ENCODE peak calls at places on chromosomes 11 and 22, in five cellular contexts. V is GM12865, D is IMR-90, O is Panc1, U is thoracic aorta. X is an unnamed sample.

GRCh38 chr11:30729187-30729713 is 143.1 kb upstream of the MPPED2 start:
- DNase-seq in V (no peak), D (no peak), O (no peak), U (no peak), X (no peak)

GRCh38 chr22:35037089-35037488 is 28.9 kb upstream of the ISX start:
- DNase-seq in V (peak), D (no peak), O (no peak), U (no peak), X (no peak)

GRCh38 chr11:121557348-121557747 is 104.6 kb upstream of the SORL1-AS1 start:
- DNase-seq in V (peak), D (peak), O (no peak), U (no peak), X (no peak)

GRCh38 chr11:86888164-86888977 is 66.8 kb downstream of the FZD4 start:
- DNase-seq in V (no peak), D (peak), O (no peak), U (no peak), X (peak)

GRCh38 chr11:34245043-34245442 is 112.8 kb downstream of the ABTB2 start:
- DNase-seq in V (peak), D (no peak), O (no peak), U (no peak), X (no peak)

GRCh38 chr22:19990609-19991394 is 25.8 kb downstream of the ARVCF start:
- DNase-seq in V (no peak), D (no peak), O (no peak), U (no peak), X (no peak)

GRCh38 chr11:32309541-32310217 is 125.7 kb downstream of the WT1 start:
- DNase-seq in V (no peak), D (no peak), O (no peak), U (no peak), X (no peak)

GRCh38 chr11:19627566-19627965 is 85.1 kb upstream of the NAV2 start:
- DNase-seq in V (no peak), D (no peak), O (no peak), U (no peak), X (no peak)

GRCh38 chr22:45150139-45150538 is 13.6 kb upstream of the NUP50 start:
- DNase-seq in V (no peak), D (no peak), O (no peak), U (no peak), X (peak)

GRCh38 chr11:108886608-108887007 is 221.7 kb downstream of the DDX10 start:
- DNase-seq in V (no peak), D (peak), O (no peak), U (no peak), X (peak)

DNA sequence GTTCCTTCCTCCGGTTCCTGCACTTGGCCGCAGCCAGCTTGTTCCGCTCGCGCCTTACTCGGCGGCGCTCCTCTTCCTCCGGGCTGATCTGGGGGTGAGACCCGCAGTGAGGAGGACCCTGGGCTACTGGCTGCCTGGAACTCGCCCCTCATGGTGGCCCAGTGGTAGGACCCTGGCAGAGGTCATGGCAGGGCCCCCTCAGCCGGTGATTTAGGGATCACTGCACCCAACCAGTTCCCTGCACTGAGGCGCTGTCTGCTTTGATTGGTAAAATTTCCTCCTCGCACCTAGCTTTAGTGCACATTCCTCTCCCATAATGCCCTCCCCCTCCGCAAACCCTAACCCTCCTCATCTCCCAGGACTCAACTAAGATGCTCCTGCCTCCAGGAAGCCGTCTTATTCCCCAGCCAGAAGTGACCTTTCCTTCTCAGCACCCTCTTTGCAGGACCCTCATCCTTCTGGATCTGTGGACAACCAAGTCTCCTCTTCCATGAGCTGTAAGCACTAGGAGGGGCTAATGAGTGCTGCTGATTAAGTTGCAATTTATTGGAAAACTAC is 3.6 kb downstream of the CCDC85B start:
- DNase-seq in V (peak), D (no peak), O (no peak), U (no peak), X (no peak)
- H3K4me3 ChIP-seq in V (peak), D (no peak), O (peak), U (peak), X (no peak)

GRCh38 chr22:42446151-42446550 is 13.9 kb upstream of the NFAM1 start:
- DNase-seq in V (no peak), D (no peak), O (no peak), U (no peak), X (no peak)

GRCh38 chr22:42443240-42444059 is 11.2 kb upstream of the NFAM1 start:
- DNase-seq in V (no peak), D (no peak), O (no peak), U (no peak), X (no peak)

GRCh38 chr22:42442746-42443145 is 10.5 kb upstream of the NFAM1 start:
- DNase-seq in V (no peak), D (no peak), O (no peak), U (no peak), X (no peak)

GRCh38 chr22:42440728-42441127 is 8.5 kb upstream of the NFAM1 start:
- DNase-seq in V (no peak), D (no peak), O (no peak), U (no peak), X (no peak)

DNA sequence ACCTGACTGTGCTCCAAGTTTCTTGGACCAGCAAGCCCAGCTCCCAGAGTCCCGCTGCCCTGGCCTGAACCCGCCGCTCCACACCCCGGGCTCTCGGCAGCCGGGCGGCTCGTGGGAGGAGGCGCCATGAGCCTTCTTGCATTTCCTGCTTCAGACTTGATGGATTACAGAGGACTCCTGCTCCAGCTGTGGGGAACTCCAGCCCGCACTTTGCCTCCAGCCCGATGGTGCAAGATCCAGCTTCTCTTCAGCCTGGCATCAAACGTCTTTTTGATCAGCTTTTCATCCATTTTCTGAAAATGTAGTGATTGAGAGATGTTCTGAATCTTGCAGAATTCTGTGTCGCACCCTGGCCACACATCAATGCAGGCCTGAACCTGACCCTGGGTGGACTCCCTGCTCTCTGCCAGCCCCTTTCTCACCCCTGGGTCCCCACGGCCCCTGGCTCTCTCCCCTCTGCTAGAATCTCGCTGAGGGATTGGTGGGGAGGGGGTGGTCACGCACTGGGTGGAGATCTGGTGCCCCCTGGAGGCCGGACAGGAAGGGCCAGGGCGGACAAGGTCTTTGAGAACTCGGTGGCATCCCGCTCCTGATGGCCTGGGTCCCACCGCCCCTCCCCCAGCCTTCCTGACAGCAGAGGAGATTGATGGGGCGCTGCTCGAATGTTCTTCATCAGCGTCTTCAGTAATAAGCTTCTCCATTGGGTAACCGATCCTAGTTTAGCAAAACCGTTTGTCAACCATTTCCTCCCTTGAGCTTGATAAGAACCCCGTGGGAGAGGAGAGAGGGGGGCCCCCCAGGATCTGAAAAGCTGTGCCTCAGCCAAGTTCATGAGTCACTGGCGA is 12.1 kb upstream of the NFAM1 start:
- DNase-seq in V (peak), D (peak), O (no peak), U (peak), X (peak)
- TF ChIP-seq CTCF in V (peak), D (peak), O (peak), U (peak), X (peak)

GRCh38 chr11:78076733-78077403 is 2.8 kb downstream of the NDUFC2 start:
- DNase-seq in V (no peak), D (no peak), O (no peak), U (no peak), X (no peak)
- H3K4me3 ChIP-seq in V (no peak), D (no peak), O (no peak), U (no peak), X (no peak)

GRCh38 chr11:115736146-115736545 is 231.9 kb upstream of the CADM1 start:
- DNase-seq in V (no peak), D (no peak), O (no peak), U (no peak), X (no peak)
- TF ChIP-seq CTCF in V (no peak), D (no peak), O (no peak), U (no peak), X (no peak)

DNA sequence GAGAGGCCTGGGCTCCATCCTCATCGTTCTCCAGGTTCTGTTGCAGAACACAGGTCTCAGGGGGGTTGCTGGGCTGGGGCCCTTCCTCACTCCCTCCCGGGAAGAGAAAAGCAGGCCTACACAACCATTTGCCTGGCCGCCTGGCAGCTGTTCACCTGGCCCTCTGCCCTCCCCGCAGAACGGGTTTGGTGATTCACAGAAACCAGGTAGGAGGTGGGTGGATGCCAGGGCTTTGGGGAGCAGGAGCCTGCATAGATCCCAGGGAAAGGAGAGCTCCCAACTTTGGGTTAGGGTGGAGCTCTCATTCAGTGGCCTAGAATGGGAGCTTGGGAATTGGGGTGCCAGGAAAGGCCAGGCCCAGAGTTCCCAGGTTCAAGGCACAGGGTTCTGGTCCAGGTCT is 995 bp downstream of the TMEM134 start:
- DNase-seq in V (no peak), D (no peak), O (no peak), U (no peak), X (peak)
- H3K4me3 ChIP-seq in V (peak), D (peak), O (peak), U (peak), X (peak)

DNA sequence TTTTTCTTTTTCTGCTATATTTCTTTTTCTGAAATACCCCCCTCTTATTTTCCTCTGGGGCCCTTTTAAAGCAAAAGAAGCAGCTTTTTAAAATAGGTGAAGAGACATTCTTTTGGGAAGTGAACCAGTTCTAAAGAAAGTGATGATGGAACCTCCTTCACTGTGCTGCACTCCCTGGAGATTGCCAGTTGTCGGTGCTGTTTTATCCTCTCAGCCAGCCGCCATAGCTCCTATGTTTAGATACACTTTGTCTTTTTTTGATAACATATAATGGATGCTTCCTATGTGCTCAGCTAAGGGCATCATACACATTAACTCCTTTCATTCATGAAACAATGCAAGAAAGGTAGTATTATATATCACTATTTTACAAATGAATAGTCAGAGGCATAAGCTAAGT is 14.0 kb downstream of the CFAP300 start:
- DNase-seq in V (no peak), D (peak), O (no peak), U (no peak), X (peak)
- TF ChIP-seq CTCF in V (no peak), D (peak), O (peak), U (no peak), X (no peak)

GRCh38 chr11:38095268-38095667 is 1497.2 kb upstream of the RAG2 start:
- DNase-seq in V (no peak), D (no peak), O (no peak), U (no peak), X (no peak)

GRCh38 chr11:38100836-38101235 is 1502.8 kb upstream of the RAG2 start:
- DNase-seq in V (no peak), D (no peak), O (no peak), U (no peak), X (no peak)
- H3K4me3 ChIP-seq in V (no peak), D (no peak), O (no peak), U (no peak), X (no peak)

DNA sequence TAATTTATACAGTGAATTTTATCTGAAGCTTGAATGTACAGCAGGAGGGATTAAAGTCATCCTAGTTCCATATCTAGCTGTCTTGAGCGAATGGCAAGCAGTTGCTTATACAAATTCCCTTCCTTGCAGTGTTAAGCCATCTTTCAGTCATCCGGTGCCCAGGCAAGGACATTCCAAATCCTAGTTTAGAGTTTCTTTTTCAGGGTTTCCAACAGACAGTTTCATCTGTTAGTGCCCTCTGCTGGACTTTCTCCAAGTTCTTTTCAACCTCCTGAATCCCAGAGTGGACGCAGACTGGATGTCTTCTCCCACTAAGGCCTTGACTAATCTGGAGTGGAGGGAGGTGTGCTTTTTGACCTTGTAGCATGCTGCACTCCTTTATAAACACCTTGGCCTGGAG is 45.4 kb downstream of the GRAMD1B start:
- DNase-seq in V (no peak), D (peak), O (no peak), U (no peak), X (peak)
- TF ChIP-seq CTCF in V (no peak), D (peak), O (peak), U (no peak), X (peak)

GRCh38 chr11:61976420-61976800 is 9.0 kb upstream of the FTH1 start:
- DNase-seq in V (no peak), D (no peak), O (no peak), U (no peak), X (no peak)
- H3K4me3 ChIP-seq in V (no peak), D (no peak), O (no peak), U (no peak), X (no peak)

X was measured in foreskin fibroblast.